ENCODE peak calls at places on chromosomes 16 and 17, in four cellular contexts. W is AG09309, B is T-cell, H is T-helper 1 cell. C is an unnamed sample.

GRCh38 chr17:49358638-49359247 is 3.3 kb downstream of the ZNF652 start:
- DNase-seq in B (no peak), H (no peak), W (no peak), C (peak)

GRCh38 chr16:52521570-52521969 is 25.4 kb downstream of the TOX3 start:
- DNase-seq in W (no peak), H (no peak), B (no peak), C (no peak)

GRCh38 chr16:2919511-2920255 is 8.0 kb downstream of the FLYWCH1 start:
- DNase-seq in B (peak), H (peak), W (peak), C (no peak)

GRCh38 chr17:82216301-82217119 is 3.9 kb upstream of the CCDC57 start:
- DNase-seq in B (no peak), H (no peak), W (peak), C (peak)

GRCh38 chr17:74730491-74731346 is 6.3 kb upstream of the RAB37 start:
- DNase-seq in W (no peak), B (peak), H (peak), C (no peak)

GRCh38 chr17:32323784-32324590 is 18.0 kb downstream of the C17orf75 start:
- DNase-seq in B (peak), W (no peak), H (no peak), C (no peak)

GRCh38 chr17:69809331-69809730 is 265.7 kb upstream of the KCNJ16 start:
- DNase-seq in B (no peak), W (no peak), H (no peak), C (no peak)

GRCh38 chr16:49604602-49605001 is 231.0 kb downstream of the C16orf78 start:
- DNase-seq in B (no peak), W (no peak), H (no peak), C (no peak)

GRCh38 chr17:82006468-82007227 is 16.0 kb downstream of the CENPX start:
- DNase-seq in H (no peak), W (no peak), B (no peak), C (no peak)

GRCh38 chr16:1790611-1791255 is 2.8 kb downstream of the IGFALS start:
- DNase-seq in B (no peak), W (no peak), H (no peak), C (no peak)

GRCh38 chr16:31404353-31405064 is 11.4 kb downstream of the ITGAD start:
- DNase-seq in H (no peak), W (no peak), B (no peak), C (no peak)

GRCh38 chr17:41975099-41976083 is 8.8 kb downstream of the CNP start:
- DNase-seq in B (no peak), H (no peak), W (no peak), C (no peak)

GRCh38 chr17:59160203-59161025 is 4.9 kb downstream of the PRR11 start:
- DNase-seq in H (no peak), W (no peak), B (no peak), C (no peak)

C was measured in GM19239.